ENCODE peak calls at places on chromosomes 2 and 18, in four cellular contexts. One of them, this sample, is unnamed.
A peak's percentile ranks its signal among the peaks of the same experiment; 100 is the strongest.

GRCh38 chr2:197993830-197994229 is 189.4 kb downstream of the PLCL1 start:
- DNase-seq in nephron progenitor cell: no peak
- DNase-seq in A673: no peak
- DNase-seq in neural progenitor cell: no peak
- DNase-seq in this sample: no peak

GRCh38 chr2:136214284-136214683 is 96.3 kb upstream of the CXCR4 start:
- DNase-seq in nephron progenitor cell: no peak
- DNase-seq in A673: no peak
- DNase-seq in neural progenitor cell: no peak
- DNase-seq in this sample: no peak

GRCh38 chr2:150495993-150496627 is 8.6 kb upstream of the RND3 start:
- DNase-seq in nephron progenitor cell: no peak
- DNase-seq in A673: no peak
- DNase-seq in neural progenitor cell: no peak
- DNase-seq in this sample: no peak

GRCh38 chr2:119625226-119625625 is 53.8 kb upstream of the TMEM177 start:
- DNase-seq in nephron progenitor cell: no peak
- DNase-seq in A673: no peak
- DNase-seq in neural progenitor cell: no peak
- DNase-seq in this sample: no peak

GRCh38 chr18:79857082-79857661 is 59.4 kb downstream of the KCNG2 start:
- DNase-seq in nephron progenitor cell: no peak
- DNase-seq in A673: peak; percentile 74
- DNase-seq in neural progenitor cell: no peak
- DNase-seq in this sample: no peak

GRCh38 chr18:73638709-73639108 is 508.9 kb downstream of the FBXO15 start:
- DNase-seq in nephron progenitor cell: no peak
- DNase-seq in A673: no peak
- DNase-seq in neural progenitor cell: no peak
- DNase-seq in this sample: no peak

GRCh38 chr2:53490659-53491058 is 276.9 kb upstream of the CHAC2 start:
- DNase-seq in nephron progenitor cell: peak; percentile 22
- DNase-seq in A673: no peak
- DNase-seq in neural progenitor cell: no peak
- DNase-seq in this sample: no peak

GRCh38 chr2:11200651-11201050 is 45.4 kb downstream of the SLC66A3 start:
- DNase-seq in nephron progenitor cell: no peak
- DNase-seq in A673: no peak
- DNase-seq in neural progenitor cell: no peak
- DNase-seq in this sample: no peak

GRCh38 chr2:145984541-145984940 is 1464.6 kb upstream of the ZEB2 start:
- DNase-seq in nephron progenitor cell: no peak
- DNase-seq in A673: peak; percentile 33
- DNase-seq in neural progenitor cell: no peak
- DNase-seq in this sample: peak; percentile 15

GRCh38 chr2:150571121-150571520 is 83.7 kb upstream of the RND3 start:
- DNase-seq in nephron progenitor cell: no peak
- DNase-seq in A673: no peak
- DNase-seq in neural progenitor cell: no peak
- DNase-seq in this sample: no peak

GRCh38 chr2:66364495-66364992 is 70.4 kb upstream of the MEIS1 start:
- DNase-seq in nephron progenitor cell: no peak
- DNase-seq in A673: no peak
- DNase-seq in neural progenitor cell: no peak
- DNase-seq in this sample: peak; percentile 6

GRCh38 chr2:71521436-71521950 is 68.1 kb downstream of the DYSF start:
- DNase-seq in nephron progenitor cell: no peak
- DNase-seq in A673: no peak
- DNase-seq in neural progenitor cell: no peak
- DNase-seq in this sample: no peak

GRCh38 chr2:241780939-241781569 is 4.4 kb downstream of the GAL3ST2 start:
- DNase-seq in nephron progenitor cell: no peak
- DNase-seq in A673: no peak
- DNase-seq in neural progenitor cell: no peak
- DNase-seq in this sample: no peak

DNA sequence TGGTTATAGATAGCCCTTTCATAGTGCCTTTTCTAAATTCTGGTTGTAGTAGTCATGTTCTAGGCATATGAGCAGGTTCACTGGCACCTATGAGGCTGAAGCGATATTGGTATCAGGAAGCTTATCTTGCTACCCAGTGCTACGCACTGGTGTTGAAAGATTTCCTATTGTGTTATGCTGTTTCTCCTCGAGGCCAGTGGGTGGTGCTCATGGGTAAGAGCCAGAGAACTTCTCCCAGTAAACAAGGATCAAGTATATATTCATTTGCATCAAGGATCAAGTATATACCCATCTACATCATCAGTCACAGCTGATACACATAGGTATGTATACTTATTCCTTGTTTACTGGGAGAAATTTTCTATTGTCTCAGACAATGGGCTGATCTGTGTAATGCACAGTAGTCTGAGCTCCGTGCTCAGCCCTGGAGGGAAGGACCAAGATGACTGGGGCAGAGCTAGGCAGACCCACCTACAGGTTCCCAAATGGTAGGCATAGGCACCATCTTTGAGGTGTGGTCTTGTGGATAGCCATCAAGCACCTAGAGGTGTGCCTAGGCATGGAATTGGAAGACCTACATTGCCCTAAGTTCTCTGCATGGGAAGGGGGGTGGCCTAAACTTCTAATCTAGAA is 101.2 kb upstream of the GALNT13 start:
- DNase-seq in nephron progenitor cell: no peak
- DNase-seq in A673: peak; percentile 2
- DNase-seq in neural progenitor cell: peak; percentile 22
- DNase-seq in this sample: peak; percentile 7
- TF ChIP-seq CTCF in nephron progenitor cell: no peak
- TF ChIP-seq CTCF in A673: peak; percentile 28
- TF ChIP-seq CTCF in neural progenitor cell: peak; percentile 62
- TF ChIP-seq CTCF in this sample: peak; percentile 20

DNA sequence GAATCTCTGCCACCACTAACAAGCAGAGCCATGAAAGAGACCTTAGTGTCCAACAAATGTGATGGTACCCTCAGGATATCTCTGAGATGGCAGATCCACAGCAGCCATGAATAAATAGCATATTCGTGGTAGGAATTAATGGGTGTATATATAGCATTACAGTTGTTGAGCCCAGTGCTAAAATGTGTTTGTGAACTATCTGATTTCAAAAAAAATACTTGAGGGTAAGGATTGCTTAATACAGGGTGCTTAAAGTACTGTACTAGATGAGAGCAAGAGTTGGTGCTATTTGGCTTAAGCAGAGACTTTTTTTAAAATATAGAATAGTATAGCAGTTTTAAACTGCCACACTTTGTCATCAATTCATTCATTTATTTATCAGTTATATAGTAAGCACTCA is 101.5 kb upstream of the GALNT5 start:
- DNase-seq in nephron progenitor cell: no peak
- DNase-seq in A673: no peak
- DNase-seq in neural progenitor cell: no peak
- DNase-seq in this sample: no peak
- TF ChIP-seq CTCF in nephron progenitor cell: no peak
- TF ChIP-seq CTCF in A673: no peak
- TF ChIP-seq CTCF in neural progenitor cell: no peak
- TF ChIP-seq CTCF in this sample: no peak

GRCh38 chr2:26435106-26435505 is 33.4 kb downstream of the DRC1 start:
- DNase-seq in nephron progenitor cell: no peak
- DNase-seq in A673: no peak
- DNase-seq in neural progenitor cell: no peak
- DNase-seq in this sample: no peak

GRCh38 chr2:26432856-26433255 is 31.1 kb downstream of the DRC1 start:
- DNase-seq in nephron progenitor cell: no peak
- DNase-seq in A673: no peak
- DNase-seq in neural progenitor cell: no peak
- DNase-seq in this sample: no peak

GRCh38 chr2:26442707-26443106 is 35.2 kb downstream of the OTOF start:
- DNase-seq in nephron progenitor cell: no peak
- DNase-seq in A673: no peak
- DNase-seq in neural progenitor cell: no peak
- DNase-seq in this sample: no peak

GRCh38 chr2:26438926-26439325 is 37.2 kb downstream of the DRC1 start:
- DNase-seq in nephron progenitor cell: no peak
- DNase-seq in A673: no peak
- DNase-seq in neural progenitor cell: no peak
- DNase-seq in this sample: no peak

DNA sequence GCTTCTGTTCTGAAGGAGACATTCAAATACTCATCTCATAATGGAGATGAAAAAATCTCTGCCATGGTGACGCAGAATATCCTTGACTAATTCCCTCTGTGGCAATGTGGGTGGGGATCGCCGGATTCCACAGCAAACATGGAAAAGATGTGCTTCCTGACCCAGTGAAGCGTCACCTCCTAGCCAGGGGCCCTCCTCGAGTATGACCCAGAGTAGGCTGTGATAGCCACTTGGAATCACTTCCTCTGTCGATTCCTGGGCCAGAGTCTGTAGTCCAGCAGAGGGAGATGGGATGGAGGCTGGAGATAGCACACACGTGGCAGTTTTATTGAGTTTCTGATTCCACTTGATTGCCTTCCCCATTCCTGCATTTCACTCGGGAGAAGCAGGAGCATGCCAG is 36.8 kb downstream of the DRC1 start:
- DNase-seq in nephron progenitor cell: peak; percentile 26
- DNase-seq in A673: no peak
- DNase-seq in neural progenitor cell: no peak
- DNase-seq in this sample: no peak
- TF ChIP-seq CTCF in nephron progenitor cell: no peak
- TF ChIP-seq CTCF in A673: no peak
- TF ChIP-seq CTCF in neural progenitor cell: no peak
- TF ChIP-seq CTCF in this sample: no peak

DNA sequence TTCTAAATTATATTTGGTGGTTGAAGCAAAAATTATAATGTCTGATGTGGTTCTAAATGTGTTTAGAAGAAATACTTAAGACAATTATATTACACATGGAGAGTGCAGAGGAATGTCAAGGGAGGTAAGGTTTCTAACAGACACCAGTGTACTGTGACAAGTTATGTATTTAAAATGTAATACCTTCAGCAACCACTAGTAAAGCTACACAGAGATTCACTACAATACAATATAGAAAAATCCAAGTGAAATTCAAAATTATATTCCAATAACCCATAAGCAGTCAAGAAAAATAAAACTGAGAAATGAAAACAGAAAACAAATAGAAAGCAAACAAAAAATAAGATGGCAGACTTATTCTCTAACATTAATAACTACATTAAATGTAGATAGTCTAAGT is 249.5 kb upstream of the KLHL14 start:
- DNase-seq in nephron progenitor cell: no peak
- DNase-seq in A673: peak; percentile 4
- DNase-seq in neural progenitor cell: no peak
- DNase-seq in this sample: no peak
- TF ChIP-seq CTCF in nephron progenitor cell: peak; percentile 24
- TF ChIP-seq CTCF in A673: peak; percentile 27
- TF ChIP-seq CTCF in neural progenitor cell: peak; percentile 31
- TF ChIP-seq CTCF in this sample: no peak

GRCh38 chr2:2123259-2123658 is 207.8 kb downstream of the MYT1L start:
- DNase-seq in nephron progenitor cell: no peak
- DNase-seq in A673: no peak
- DNase-seq in neural progenitor cell: no peak
- DNase-seq in this sample: no peak
- TF ChIP-seq CTCF in nephron progenitor cell: no peak
- TF ChIP-seq CTCF in A673: no peak
- TF ChIP-seq CTCF in neural progenitor cell: no peak
- TF ChIP-seq CTCF in this sample: no peak

GRCh38 chr18:21745234-21745633 is 4.6 kb downstream of the MIB1 start:
- DNase-seq in nephron progenitor cell: no peak
- DNase-seq in A673: no peak
- DNase-seq in neural progenitor cell: no peak
- DNase-seq in this sample: no peak

GRCh38 chr18:21743166-21743831 is 2.7 kb downstream of the MIB1 start:
- DNase-seq in nephron progenitor cell: no peak
- DNase-seq in A673: no peak
- DNase-seq in neural progenitor cell: no peak
- DNase-seq in this sample: no peak

GRCh38 chr18:21742323-21742687 is 1.7 kb downstream of the MIB1 start:
- DNase-seq in nephron progenitor cell: no peak
- DNase-seq in A673: no peak
- DNase-seq in neural progenitor cell: no peak
- DNase-seq in this sample: no peak

GRCh38 chr18:21747764-21748693 is 7.4 kb downstream of the MIB1 start:
- DNase-seq in nephron progenitor cell: no peak
- DNase-seq in A673: no peak
- DNase-seq in neural progenitor cell: no peak
- DNase-seq in this sample: no peak

DNA sequence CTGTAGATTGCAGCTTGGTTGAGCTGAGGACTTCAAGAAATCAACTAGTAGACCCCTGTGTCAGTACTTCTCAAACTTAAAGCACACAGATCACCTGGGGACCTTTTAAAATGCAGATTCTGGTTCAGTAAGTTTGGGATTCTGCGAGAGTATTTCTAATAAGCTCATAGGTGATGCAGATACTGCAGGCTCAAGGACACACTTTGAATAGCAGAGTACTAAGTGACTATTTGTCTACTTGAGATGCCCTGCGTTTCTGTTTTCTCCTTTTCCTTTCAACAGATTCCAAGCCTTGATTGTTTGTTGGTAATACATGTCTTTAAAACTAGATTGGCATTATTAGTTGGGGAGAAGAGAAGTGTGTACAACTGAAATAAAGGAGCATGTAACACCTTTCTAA is 6.7 kb downstream of the MIB1 start:
- DNase-seq in nephron progenitor cell: no peak
- DNase-seq in A673: no peak
- DNase-seq in neural progenitor cell: no peak
- DNase-seq in this sample: no peak
- TF ChIP-seq CTCF in nephron progenitor cell: no peak
- TF ChIP-seq CTCF in A673: no peak
- TF ChIP-seq CTCF in neural progenitor cell: no peak
- TF ChIP-seq CTCF in this sample: no peak

DNA sequence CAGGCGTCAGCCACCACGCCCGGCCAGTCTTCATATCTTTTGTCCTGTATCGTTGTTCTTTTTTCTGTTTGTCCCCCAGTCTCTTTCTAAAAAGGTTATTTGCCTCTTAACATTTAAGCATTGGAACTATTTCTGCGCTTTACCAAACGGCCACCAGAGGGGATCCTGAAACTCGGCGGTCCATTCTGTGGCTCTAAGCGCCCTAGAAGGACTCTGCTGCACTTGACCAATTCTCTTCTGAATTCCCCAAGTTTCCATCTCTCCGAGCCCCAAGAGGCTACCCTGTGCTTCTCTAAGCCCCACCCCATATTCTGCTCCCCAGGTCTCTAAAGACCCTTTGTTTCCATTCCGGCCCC is 33.1 kb upstream of the REG3G start:
- DNase-seq in nephron progenitor cell: peak; percentile 53
- DNase-seq in A673: peak; percentile 51
- DNase-seq in neural progenitor cell: peak; percentile 66
- DNase-seq in this sample: no peak
- TF ChIP-seq CTCF in nephron progenitor cell: peak; percentile 59
- TF ChIP-seq CTCF in A673: peak; percentile 49
- TF ChIP-seq CTCF in neural progenitor cell: peak; percentile 68
- TF ChIP-seq CTCF in this sample: no peak

This sample was measured in Calu3.